ENCODE peak calls at places on chromosomes 13 and 19, in five cellular contexts. W is Peyer's patch, E is fibroblast of lung, R is IMR-90, X is left lung. G is an unnamed sample.
A peak's percentile ranks its signal among the peaks of the same experiment; 100 is the strongest.

GRCh38 chr13:26679945-26680516 is 80.6 kb downstream of the GPR12 start:
- DNase-seq in W (no peak), E (peak; percentile 12), R (peak; percentile 54), X (no peak), G (no peak)

GRCh38 chr19:18502633-18503294 is 19.1 kb downstream of the ELL start:
- DNase-seq in W (no peak), E (no peak), R (no peak), X (no peak), G (no peak)

GRCh38 chr13:112652512-112653458 is 37.1 kb upstream of the ATP11A start:
- DNase-seq in W (no peak), E (no peak), R (no peak), X (no peak), G (no peak)

GRCh38 chr19:48613024-48613851 is 1.6 kb downstream of the FAM83E start:
- DNase-seq in W (peak; percentile 78), E (no peak), R (no peak), X (no peak), G (peak; percentile 80)

GRCh38 chr13:75236774-75237173 is 245.2 kb downstream of the TBC1D4 start:
- DNase-seq in W (no peak), E (no peak), R (no peak), X (no peak), G (peak; percentile 21)

GRCh38 chr13:76723551-76724232 is 162.5 kb downstream of the KCTD12 start:
- DNase-seq in W (no peak), E (peak; percentile 58), R (peak; percentile 89), X (peak; percentile 49), G (no peak)

GRCh38 chr13:110228936-110229904 is 77.7 kb downstream of the COL4A1 start:
- DNase-seq in W (no peak), E (no peak), R (no peak), X (no peak), G (no peak)

GRCh38 chr19:43599635-43600295 is 3.4 kb downstream of the ZNF576 start:
- DNase-seq in W (no peak), E (no peak), R (no peak), X (no peak), G (no peak)

GRCh38 chr19:36113895-36114762 is 546 bp downstream of the POLR2I start:
- DNase-seq in W (peak; percentile 51), E (peak; percentile 33), R (peak; percentile 30), X (peak; percentile 46), G (peak; percentile 33)

GRCh38 chr19:39701291-39701690 is 3.0 kb upstream of the LGALS14 start:
- DNase-seq in W (no peak), E (no peak), R (no peak), X (no peak), G (no peak)

GRCh38 chr19:3580156-3580955 is 4.9 kb upstream of the GIPC3 start:
- DNase-seq in W (no peak), E (peak; percentile 97), R (peak; percentile 98), X (no peak), G (no peak)

GRCh38 chr13:47484564-47484963 is 516.5 kb downstream of the SUCLA2 start:
- DNase-seq in W (no peak), E (peak; percentile 88), R (peak; percentile 89), X (no peak), G (no peak)

GRCh38 chr13:51848674-51849073 is 3.7 kb upstream of the TMEM272 start:
- DNase-seq in W (no peak), E (peak; percentile 67), R (peak; percentile 67), X (no peak), G (no peak)

GRCh38 chr19:35206379-35206778 is 22.2 kb downstream of the FAM187B start:
- DNase-seq in W (peak; percentile 83), E (no peak), R (no peak), X (no peak), G (peak; percentile 57)

GRCh38 chr19:18514800-18515682 is 6.8 kb downstream of the ELL start:
- DNase-seq in W (peak; percentile 92), E (peak; percentile 92), R (peak; percentile 67), X (peak; percentile 86), G (peak; percentile 83)

GRCh38 chr13:64553411-64554129 is 2676.6 kb downstream of the PCDH9 start:
- DNase-seq in W (no peak), E (no peak), R (peak; percentile 42), X (no peak), G (no peak)

GRCh38 chr13:112060899-112061366 is 6.0 kb upstream of the SOX1 start:
- DNase-seq in W (no peak), E (no peak), R (no peak), X (no peak), G (no peak)

DNA sequence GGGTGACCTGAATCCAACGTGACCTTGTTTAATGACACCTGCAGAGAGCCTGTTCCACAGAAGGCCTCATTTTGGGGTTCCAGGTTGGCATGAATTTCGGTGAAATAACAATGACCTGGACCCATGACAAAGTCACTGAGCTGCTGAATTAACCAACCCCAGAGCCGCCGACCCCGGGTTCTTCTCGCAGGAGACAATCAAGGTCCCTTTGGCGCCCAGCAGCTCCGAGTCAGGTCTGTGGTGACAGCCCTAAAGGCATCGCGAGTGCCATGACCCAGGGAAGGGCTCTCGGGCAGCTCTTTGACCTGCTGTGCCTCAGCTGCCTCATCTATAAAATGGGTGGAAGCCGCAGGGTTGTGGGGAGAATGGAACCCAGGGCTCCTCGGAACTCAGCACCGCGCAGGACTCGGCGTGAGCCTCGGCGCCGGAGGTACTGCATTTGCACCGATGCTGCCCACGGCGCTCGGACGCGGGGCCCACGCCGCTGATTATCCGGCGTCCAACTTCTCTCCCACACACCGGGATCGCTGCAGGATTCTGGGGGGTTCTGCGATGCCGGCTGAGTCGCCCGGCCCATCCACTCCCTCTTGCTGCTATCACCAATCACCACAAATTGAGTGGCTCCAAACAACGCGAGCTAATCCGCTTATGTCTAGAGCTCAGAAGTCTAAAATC is 5.7 kb downstream of the SHC2 start:
- DNase-seq in W (no peak), E (no peak), R (no peak), X (no peak), G (no peak)
- H3K27me3 ChIP-seq in W (peaks cover 4% of the 10 kb centered on the region), E (peaks cover 2% of the 10 kb centered on the region), R (peaks cover 5% of the 10 kb centered on the region), X (no peaks in the 10 kb centered on the region), G (no peaks in the 10 kb centered on the region)

DNA sequence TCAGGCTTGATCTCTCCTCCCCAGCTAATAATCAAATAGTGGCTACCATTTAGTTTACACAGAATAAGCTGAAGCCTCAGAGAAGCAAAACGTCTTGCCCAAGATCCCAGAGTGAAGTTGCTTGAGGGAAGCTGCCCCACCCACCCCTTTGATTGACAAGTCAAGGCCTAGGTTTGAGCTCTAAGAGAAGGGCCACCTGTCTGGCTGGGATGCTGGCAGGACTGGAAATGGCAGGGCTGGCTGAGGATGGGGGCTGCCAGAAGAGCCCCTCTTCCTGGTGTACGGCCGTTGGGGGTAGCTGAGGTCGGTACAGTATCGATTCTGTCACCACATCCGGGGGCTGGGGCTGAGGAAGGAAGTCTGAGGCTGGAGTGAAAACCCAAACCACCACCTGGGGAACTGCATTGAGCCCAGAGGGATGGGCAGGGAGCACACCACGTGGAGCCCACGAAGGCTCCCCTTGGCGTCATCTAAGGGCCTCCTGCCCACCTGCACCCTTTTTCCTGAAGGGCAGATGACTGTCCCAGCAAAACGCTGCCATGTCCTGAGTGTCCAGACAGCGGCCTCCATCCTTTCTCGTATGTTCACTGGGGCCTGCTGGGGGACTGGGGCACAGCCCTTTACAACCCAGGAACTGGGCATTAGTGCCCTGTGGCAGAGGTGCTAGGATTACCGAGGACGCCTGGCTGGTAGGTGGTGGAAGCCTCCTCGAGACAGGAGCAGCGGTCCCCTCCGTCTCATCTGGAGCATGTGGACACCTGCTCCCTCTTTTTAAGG is 1.4 kb upstream of the PRKD2 start:
- DNase-seq in W (peak; percentile 90), E (no peak), R (no peak), X (no peak), G (peak; percentile 56)
- H3K4me1 ChIP-seq in W (no peaks in the 10 kb centered on the region), E (peaks cover 2% of the 10 kb centered on the region), R (peaks cover 7% of the 10 kb centered on the region), X (peaks cover 58% of the 10 kb centered on the region), G (peaks cover 5% of the 10 kb centered on the region)

GRCh38 chr19:28396259-28396940 is 816.6 kb downstream of the UQCRFS1 start:
- DNase-seq in W (no peak), E (no peak), R (no peak), X (no peak), G (no peak)

GRCh38 chr19:28394705-28395104 is 818.2 kb downstream of the UQCRFS1 start:
- DNase-seq in W (no peak), E (no peak), R (no peak), X (no peak), G (no peak)

GRCh38 chr19:28399187-28399586 is 813.8 kb downstream of the UQCRFS1 start:
- DNase-seq in W (no peak), E (no peak), R (no peak), X (no peak), G (no peak)

GRCh38 chr19:28393574-28394336 is 819.2 kb downstream of the UQCRFS1 start:
- DNase-seq in W (no peak), E (no peak), R (no peak), X (no peak), G (no peak)

GRCh38 chr19:28397311-28397710 is 815.6 kb downstream of the UQCRFS1 start:
- DNase-seq in W (no peak), E (no peak), R (no peak), X (no peak), G (no peak)
- H3K27ac ChIP-seq in W (no peak overlapping the region), E (no peak overlapping the region), R (no peak overlapping the region), X (no peak overlapping the region), G (no peak overlapping the region)

GRCh38 chr13:50127017-50127725 is 111.9 kb downstream of the KCNRG start:
- DNase-seq in W (peak; percentile 83), E (peak; percentile 69), R (peak; percentile 50), X (peak; percentile 70), G (peak; percentile 72)

GRCh38 chr13:50128406-50129048 is 113.3 kb downstream of the KCNRG start:
- DNase-seq in W (no peak), E (no peak), R (no peak), X (no peak), G (no peak)

GRCh38 chr13:50126378-50127016 is 111.3 kb downstream of the KCNRG start:
- DNase-seq in W (peak; percentile 55), E (peak; percentile 71), R (peak; percentile 58), X (no peak), G (no peak)

GRCh38 chr13:50129065-50129922 is 114.0 kb downstream of the KCNRG start:
- DNase-seq in W (no peak), E (no peak), R (no peak), X (no peak), G (no peak)

DNA sequence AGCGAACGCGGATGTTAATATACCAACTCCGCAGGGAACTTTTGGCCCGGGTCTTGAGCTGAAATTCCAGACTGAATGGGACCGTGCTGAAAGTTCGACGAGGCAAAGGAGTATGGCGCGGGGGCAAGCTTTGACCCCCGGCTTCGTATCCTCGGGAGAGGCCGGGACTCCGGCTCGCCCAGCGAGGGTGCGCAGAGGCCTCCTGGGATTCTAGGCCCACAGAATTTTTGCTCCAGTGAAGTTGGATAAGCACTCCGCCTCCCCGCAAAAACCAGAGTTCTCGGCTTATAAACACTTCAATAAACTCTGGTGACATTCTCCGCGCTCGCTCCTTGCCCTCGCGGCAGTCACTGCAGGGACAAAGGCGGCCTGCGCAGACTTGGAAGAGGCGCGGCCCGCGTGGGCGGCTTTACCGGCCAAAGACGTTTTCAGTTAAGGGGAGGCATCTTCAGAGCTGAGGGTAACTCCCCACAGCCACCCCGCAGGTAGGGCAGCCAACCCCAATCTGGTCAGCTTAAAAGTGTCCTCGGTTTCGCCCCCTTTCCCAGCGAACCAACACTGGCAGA is 112.6 kb downstream of the KCNRG start:
- DNase-seq in W (no peak), E (no peak), R (no peak), X (no peak), G (peak; percentile 46)
- H3K27me3 ChIP-seq in W (peaks cover 24% of the 10 kb centered on the region), E (peaks cover 4% of the 10 kb centered on the region), R (peaks cover 16% of the 10 kb centered on the region), X (peaks cover 44% of the 10 kb centered on the region), G (peaks cover 26% of the 10 kb centered on the region)

GRCh38 chr19:16619456-16619855 is 8.5 kb downstream of the MED26 start:
- DNase-seq in W (no peak), E (no peak), R (no peak), X (no peak), G (no peak)
- H3K4me1 ChIP-seq in W (no peaks in the 10 kb centered on the region), E (peaks cover 6% of the 10 kb centered on the region), R (peaks cover 6% of the 10 kb centered on the region), X (peaks cover 72% of the 10 kb centered on the region), G (peaks cover 2% of the 10 kb centered on the region)

GRCh38 chr13:41765020-41765419 is 195.9 kb downstream of the VWA8 start:
- DNase-seq in W (no peak), E (no peak), R (no peak), X (no peak), G (no peak)
- H3K27ac ChIP-seq in W (no peak overlapping the region), E (no peak overlapping the region), R (no peak overlapping the region), X (no peak overlapping the region), G (no peak overlapping the region)

G was measured in small intestine.